ENCODE peak calls at places on chromosomes 11 and 22, in four cellular contexts. One of them, this sample, is unnamed.

GRCh38 chr11:67372993-67373915 is at the start of gene CLCF1:
- DNase-seq in stimulated activated CD4-positive, alpha-beta T cell treated with anti-CD3 and anti-CD28 coated beads, TNF-alpha, amount 100 ng/mL, for 48 hours: no peak
- DNase-seq in lower lobe of right lung: peak; percentile 81
- DNase-seq in B cell: peak; percentile 96
- DNase-seq in this sample: peak; percentile 60

GRCh38 chr11:65476632-65477270 is 22.1 kb upstream of the MALAT1 start:
- DNase-seq in stimulated activated CD4-positive, alpha-beta T cell treated with anti-CD3 and anti-CD28 coated beads, TNF-alpha, amount 100 ng/mL, for 48 hours: no peak
- DNase-seq in lower lobe of right lung: no peak
- DNase-seq in B cell: no peak
- DNase-seq in this sample: no peak

GRCh38 chr11:122779047-122779629 is 59.2 kb upstream of the CRTAM start:
- DNase-seq in stimulated activated CD4-positive, alpha-beta T cell treated with anti-CD3 and anti-CD28 coated beads, TNF-alpha, amount 100 ng/mL, for 48 hours: no peak
- DNase-seq in lower lobe of right lung: no peak
- DNase-seq in B cell: no peak
- DNase-seq in this sample: no peak

GRCh38 chr11:46336781-46337180 is 10.5 kb upstream of the DGKZ start:
- DNase-seq in stimulated activated CD4-positive, alpha-beta T cell treated with anti-CD3 and anti-CD28 coated beads, TNF-alpha, amount 100 ng/mL, for 48 hours: no peak
- DNase-seq in lower lobe of right lung: peak; percentile 82
- DNase-seq in B cell: no peak
- DNase-seq in this sample: no peak

GRCh38 chr22:35051791-35052190 is 14.2 kb upstream of the ISX start:
- DNase-seq in stimulated activated CD4-positive, alpha-beta T cell treated with anti-CD3 and anti-CD28 coated beads, TNF-alpha, amount 100 ng/mL, for 48 hours: no peak
- DNase-seq in lower lobe of right lung: no peak
- DNase-seq in B cell: no peak
- DNase-seq in this sample: no peak

GRCh38 chr11:131696584-131697120 is 326.2 kb downstream of the NTM start:
- DNase-seq in stimulated activated CD4-positive, alpha-beta T cell treated with anti-CD3 and anti-CD28 coated beads, TNF-alpha, amount 100 ng/mL, for 48 hours: no peak
- DNase-seq in lower lobe of right lung: no peak
- DNase-seq in B cell: no peak
- DNase-seq in this sample: no peak

GRCh38 chr11:84714316-84714780 is 912.8 kb downstream of the DLG2 start:
- DNase-seq in stimulated activated CD4-positive, alpha-beta T cell treated with anti-CD3 and anti-CD28 coated beads, TNF-alpha, amount 100 ng/mL, for 48 hours: no peak
- DNase-seq in lower lobe of right lung: peak; percentile 50
- DNase-seq in B cell: no peak
- DNase-seq in this sample: peak; percentile 71

GRCh38 chr11:460331-461199 is 10.5 kb downstream of the PTDSS2 start:
- DNase-seq in stimulated activated CD4-positive, alpha-beta T cell treated with anti-CD3 and anti-CD28 coated beads, TNF-alpha, amount 100 ng/mL, for 48 hours: no peak
- DNase-seq in lower lobe of right lung: peak; percentile 53
- DNase-seq in B cell: no peak
- DNase-seq in this sample: no peak

GRCh38 chr22:25698986-25699385 is 43.0 kb upstream of the MYO18B start:
- DNase-seq in stimulated activated CD4-positive, alpha-beta T cell treated with anti-CD3 and anti-CD28 coated beads, TNF-alpha, amount 100 ng/mL, for 48 hours: no peak
- DNase-seq in lower lobe of right lung: no peak
- DNase-seq in B cell: no peak
- DNase-seq in this sample: no peak

GRCh38 chr22:23522642-23523251 is 57.3 kb downstream of the IGLL1 start:
- DNase-seq in stimulated activated CD4-positive, alpha-beta T cell treated with anti-CD3 and anti-CD28 coated beads, TNF-alpha, amount 100 ng/mL, for 48 hours: no peak
- DNase-seq in lower lobe of right lung: peak; percentile 39
- DNase-seq in B cell: no peak
- DNase-seq in this sample: no peak

GRCh38 chr11:909406-909805 is 1.2 kb downstream of the CHID1 start:
- DNase-seq in stimulated activated CD4-positive, alpha-beta T cell treated with anti-CD3 and anti-CD28 coated beads, TNF-alpha, amount 100 ng/mL, for 48 hours: no peak
- DNase-seq in lower lobe of right lung: no peak
- DNase-seq in B cell: no peak
- DNase-seq in this sample: no peak

GRCh38 chr11:27618591-27618990 is 81.7 kb downstream of the BDNF start:
- DNase-seq in stimulated activated CD4-positive, alpha-beta T cell treated with anti-CD3 and anti-CD28 coated beads, TNF-alpha, amount 100 ng/mL, for 48 hours: no peak
- DNase-seq in lower lobe of right lung: no peak
- DNase-seq in B cell: no peak
- DNase-seq in this sample: no peak

GRCh38 chr11:111845256-111846028 is 25.9 kb downstream of the ALG9 start:
- DNase-seq in stimulated activated CD4-positive, alpha-beta T cell treated with anti-CD3 and anti-CD28 coated beads, TNF-alpha, amount 100 ng/mL, for 48 hours: no peak
- DNase-seq in lower lobe of right lung: peak; percentile 53
- DNase-seq in B cell: no peak
- DNase-seq in this sample: no peak

GRCh38 chr22:35564975-35565867 is 24.6 kb downstream of the RASD2 start:
- DNase-seq in stimulated activated CD4-positive, alpha-beta T cell treated with anti-CD3 and anti-CD28 coated beads, TNF-alpha, amount 100 ng/mL, for 48 hours: no peak
- DNase-seq in lower lobe of right lung: no peak
- DNase-seq in B cell: no peak
- DNase-seq in this sample: no peak

GRCh38 chr22:37241351-37242142 is 2.5 kb downstream of the RAC2 start:
- DNase-seq in stimulated activated CD4-positive, alpha-beta T cell treated with anti-CD3 and anti-CD28 coated beads, TNF-alpha, amount 100 ng/mL, for 48 hours: no peak
- DNase-seq in lower lobe of right lung: peak; percentile 60
- DNase-seq in B cell: no peak
- DNase-seq in this sample: no peak

GRCh38 chr11:73759520-73760065 is 1.3 kb downstream of the RAB6A start:
- DNase-seq in stimulated activated CD4-positive, alpha-beta T cell treated with anti-CD3 and anti-CD28 coated beads, TNF-alpha, amount 100 ng/mL, for 48 hours: no peak
- DNase-seq in lower lobe of right lung: no peak
- DNase-seq in B cell: no peak
- DNase-seq in this sample: peak; percentile 23

GRCh38 chr11:111569476-111569875 is 29.0 kb downstream of the LAYN start:
- DNase-seq in stimulated activated CD4-positive, alpha-beta T cell treated with anti-CD3 and anti-CD28 coated beads, TNF-alpha, amount 100 ng/mL, for 48 hours: no peak
- DNase-seq in lower lobe of right lung: no peak
- DNase-seq in B cell: no peak
- DNase-seq in this sample: no peak

GRCh38 chr11:2570841-2571597 is 126.2 kb downstream of the KCNQ1 start:
- DNase-seq in stimulated activated CD4-positive, alpha-beta T cell treated with anti-CD3 and anti-CD28 coated beads, TNF-alpha, amount 100 ng/mL, for 48 hours: no peak
- DNase-seq in lower lobe of right lung: peak; percentile 39
- DNase-seq in B cell: no peak
- DNase-seq in this sample: no peak

GRCh38 chr11:58286249-58286648 is 18.2 kb upstream of the OR10W1 start:
- DNase-seq in stimulated activated CD4-positive, alpha-beta T cell treated with anti-CD3 and anti-CD28 coated beads, TNF-alpha, amount 100 ng/mL, for 48 hours: no peak
- DNase-seq in lower lobe of right lung: no peak
- DNase-seq in B cell: no peak
- DNase-seq in this sample: peak; percentile 39

GRCh38 chr11:74671520-74672196 is 59.6 kb downstream of the CHRDL2 start:
- DNase-seq in stimulated activated CD4-positive, alpha-beta T cell treated with anti-CD3 and anti-CD28 coated beads, TNF-alpha, amount 100 ng/mL, for 48 hours: no peak
- DNase-seq in lower lobe of right lung: no peak
- DNase-seq in B cell: no peak
- DNase-seq in this sample: no peak

GRCh38 chr22:45210577-45211431 is 29.9 kb downstream of the KIAA0930 start:
- DNase-seq in stimulated activated CD4-positive, alpha-beta T cell treated with anti-CD3 and anti-CD28 coated beads, TNF-alpha, amount 100 ng/mL, for 48 hours: no peak
- DNase-seq in lower lobe of right lung: no peak
- DNase-seq in B cell: no peak
- DNase-seq in this sample: no peak

GRCh38 chr11:2657697-2658284 is 42.0 kb downstream of the KCNQ1OT1 start:
- DNase-seq in stimulated activated CD4-positive, alpha-beta T cell treated with anti-CD3 and anti-CD28 coated beads, TNF-alpha, amount 100 ng/mL, for 48 hours: no peak
- DNase-seq in lower lobe of right lung: no peak
- DNase-seq in B cell: no peak
- DNase-seq in this sample: no peak

GRCh38 chr11:2578006-2578933 is 121.5 kb downstream of the KCNQ1OT1 start:
- DNase-seq in stimulated activated CD4-positive, alpha-beta T cell treated with anti-CD3 and anti-CD28 coated beads, TNF-alpha, amount 100 ng/mL, for 48 hours: no peak
- DNase-seq in lower lobe of right lung: peak; percentile 42
- DNase-seq in B cell: peak; percentile 30
- DNase-seq in this sample: no peak

GRCh38 chr11:75836422-75836821 is 21.4 kb downstream of the UVRAG start:
- DNase-seq in stimulated activated CD4-positive, alpha-beta T cell treated with anti-CD3 and anti-CD28 coated beads, TNF-alpha, amount 100 ng/mL, for 48 hours: no peak
- DNase-seq in lower lobe of right lung: no peak
- DNase-seq in B cell: no peak
- DNase-seq in this sample: no peak

GRCh38 chr22:33850724-33851123 is 69.6 kb downstream of the LARGE1 start:
- DNase-seq in stimulated activated CD4-positive, alpha-beta T cell treated with anti-CD3 and anti-CD28 coated beads, TNF-alpha, amount 100 ng/mL, for 48 hours: no peak
- DNase-seq in lower lobe of right lung: no peak
- DNase-seq in B cell: no peak
- DNase-seq in this sample: no peak

GRCh38 chr11:74035264-74035663 is 26.4 kb upstream of the UCP3 start:
- DNase-seq in stimulated activated CD4-positive, alpha-beta T cell treated with anti-CD3 and anti-CD28 coated beads, TNF-alpha, amount 100 ng/mL, for 48 hours: no peak
- DNase-seq in lower lobe of right lung: no peak
- DNase-seq in B cell: no peak
- DNase-seq in this sample: no peak

This sample was measured in OCI-LY7.